ENCODE peak calls at places on chromosomes 12 and 14, in six cellular contexts. Q, D, J, C, U and R are unnamed samples.

GRCh38 chr12:114711689-114712152 is 27.7 kb upstream of the TBX3 start:
- DNase-seq in Q (no peak), D (no peak), J (no peak), C (no peak), U (no peak), R (no peak)

GRCh38 chr14:59595071-59595470 is 18.5 kb upstream of the CCDC175 start:
- DNase-seq in Q (no peak), D (no peak), J (peak; percentile 5), C (no peak), U (no peak), R (no peak)

GRCh38 chr12:117774986-117775775 is 193.6 kb downstream of the KSR2 start:
- DNase-seq in Q (no peak), D (no peak), J (no peak), C (no peak), U (no peak), R (no peak)

GRCh38 chr12:65408448-65408847 is 130.0 kb downstream of the MSRB3 start:
- DNase-seq in Q (no peak), D (no peak), J (no peak), C (no peak), U (no peak), R (no peak)

GRCh38 chr12:132099739-132100138 is 44.4 kb downstream of the DDX51 start:
- DNase-seq in Q (no peak), D (no peak), J (no peak), C (no peak), U (no peak), R (no peak)

GRCh38 chr12:132986885-132987225 is 688 bp downstream of the ZNF26 start:
- DNase-seq in Q (no peak), D (no peak), J (peak; percentile 3), C (no peak), U (no peak), R (no peak)

GRCh38 chr14:63204407-63205280 is at the start of gene RHOJ:
- DNase-seq in Q (no peak), D (no peak), J (no peak), C (no peak), U (no peak), R (no peak)

GRCh38 chr14:104138098-104138890 is at the start of gene KIF26A:
- DNase-seq in Q (no peak), D (no peak), J (no peak), C (peak; percentile 37), U (no peak), R (no peak)

GRCh38 chr12:93333828-93334227 is 43.9 kb upstream of the NUDT4 start:
- DNase-seq in Q (no peak), D (no peak), J (no peak), C (no peak), U (no peak), R (no peak)

GRCh38 chr14:75258079-75258802 is 20.4 kb upstream of the FOS start:
- DNase-seq in Q (no peak), D (no peak), J (no peak), C (no peak), U (no peak), R (no peak)

GRCh38 chr14:28012629-28013415 is 753.8 kb upstream of the FOXG1 start:
- DNase-seq in Q (no peak), D (no peak), J (no peak), C (no peak), U (no peak), R (no peak)

GRCh38 chr12:131003676-131004075 is 50.0 kb downstream of the ADGRD1 start:
- DNase-seq in Q (no peak), D (no peak), J (no peak), C (no peak), U (no peak), R (no peak)

GRCh38 chr14:72883963-72884362 is 9.9 kb downstream of the DPF3 start:
- DNase-seq in Q (peak; percentile 60), D (no peak), J (no peak), C (no peak), U (no peak), R (no peak)

GRCh38 chr14:58765843-58766242 is 128.1 kb downstream of the DACT1 start:
- DNase-seq in Q (no peak), D (no peak), J (no peak), C (no peak), U (no peak), R (no peak)

GRCh38 chr12:52951126-52951525 is 2.2 kb downstream of the KRT18 start:
- DNase-seq in Q (no peak), D (no peak), J (no peak), C (no peak), U (no peak), R (no peak)

GRCh38 chr14:36591482-36591881 is 9.1 kb upstream of the NKX2-8 start:
- DNase-seq in Q (no peak), D (no peak), J (no peak), C (no peak), U (no peak), R (no peak)

GRCh38 chr14:69928111-69928523 is 48.9 kb downstream of the SMOC1 start:
- DNase-seq in Q (no peak), D (no peak), J (no peak), C (no peak), U (no peak), R (no peak)

GRCh38 chr12:100229036-100229635 is 28.5 kb downstream of the ACTR6 start:
- DNase-seq in Q (peak; percentile 1), D (no peak), J (peak; percentile 28), C (no peak), U (no peak), R (no peak)

GRCh38 chr12:34336619-34337465 is 314.5 kb downstream of the ALG10 start:
- DNase-seq in Q (no peak), D (no peak), J (no peak), C (peak; percentile 71), U (no peak), R (no peak)

GRCh38 chr14:60646202-60646886 is 2.9 kb downstream of the SIX1 start:
- DNase-seq in Q (no peak), D (no peak), J (no peak), C (no peak), U (no peak), R (no peak)

GRCh38 chr14:104387385-104388010 is 192.1 kb upstream of the C14orf180 start:
- DNase-seq in Q (no peak), D (no peak), J (no peak), C (no peak), U (no peak), R (no peak)

GRCh38 chr14:99884834-99885648 is 91.8 kb downstream of the EML1 start:
- DNase-seq in Q (peak; percentile 7), D (peak; percentile 33), J (peak; percentile 52), C (peak; percentile 44), U (no peak), R (peak; percentile 25)

GRCh38 chr14:57870686-57871457 is 5.0 kb upstream of the SLC35F4 start:
- DNase-seq in Q (no peak), D (no peak), J (no peak), C (no peak), U (no peak), R (no peak)

GRCh38 chr14:55721353-55721752 is 141.3 kb downstream of the KTN1 start:
- DNase-seq in Q (no peak), D (no peak), J (no peak), C (no peak), U (no peak), R (no peak)

DNA sequence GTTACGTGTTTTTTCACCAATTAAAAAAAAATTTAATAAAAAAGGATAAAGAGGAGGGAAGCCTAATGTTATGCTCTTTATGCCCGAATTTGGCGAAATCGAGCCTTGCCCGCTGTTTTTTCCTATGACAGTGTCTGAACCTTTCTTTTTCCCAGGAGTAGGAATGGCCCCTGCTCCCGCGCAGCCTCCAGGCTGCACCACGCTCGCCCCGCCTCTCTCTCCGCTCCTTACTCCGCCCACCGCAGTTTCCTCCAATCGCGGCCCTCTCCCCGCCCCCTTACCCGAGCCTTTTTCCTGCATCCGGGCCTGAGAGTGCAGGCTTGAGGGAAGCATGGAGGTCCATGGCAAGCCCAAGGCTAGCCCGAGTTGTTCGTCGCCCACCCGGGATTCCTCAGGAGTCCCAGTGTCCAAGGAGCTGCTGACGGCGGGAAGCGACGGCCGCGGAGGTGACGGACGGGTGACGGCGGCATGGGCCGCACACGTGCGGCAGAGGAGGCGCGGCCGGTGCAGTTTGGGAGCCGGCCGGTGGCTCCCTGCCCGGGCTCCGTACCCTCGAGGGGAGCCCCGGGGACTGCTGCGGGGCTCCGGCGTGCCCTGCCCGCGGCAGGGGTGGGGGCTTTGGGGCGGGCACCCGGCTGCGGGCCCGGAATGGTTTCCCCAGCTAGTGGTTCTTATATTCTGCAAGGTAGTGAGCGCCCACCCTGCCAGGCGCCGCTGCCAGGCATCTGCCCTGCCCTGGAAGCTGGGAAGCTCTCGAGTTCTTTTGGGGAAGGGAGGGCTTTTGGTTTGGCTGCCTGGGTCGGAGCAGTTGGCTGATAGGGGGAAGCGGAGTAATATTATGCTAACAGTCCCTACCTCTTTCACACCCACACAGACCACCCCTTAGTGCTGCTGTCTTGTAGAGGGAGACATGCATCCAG is at the start of gene NOPCHAP1:
- DNase-seq in Q (peak; percentile 46), D (peak; percentile 79), J (peak; percentile 81), C (peak; percentile 94), U (peak; percentile 69), R (peak; percentile 76)
- TF ChIP-seq POLR2A in Q (peak; percentile 93), D (peak; percentile 64), J (peak; percentile 97), C (peak; percentile 91), U (peak; percentile 96), R (peak; percentile 94)

GRCh38 chr12:61804301-61804700 is 455.9 kb upstream of the USP15 start:
- DNase-seq in Q (no peak), D (no peak), J (no peak), C (no peak), U (no peak), R (no peak)

GRCh38 chr12:61810486-61810885 is 449.7 kb upstream of the USP15 start:
- DNase-seq in Q (no peak), D (no peak), J (no peak), C (no peak), U (no peak), R (no peak)

GRCh38 chr12:61808856-61809255 is 451.3 kb upstream of the USP15 start:
- DNase-seq in Q (no peak), D (no peak), J (no peak), C (no peak), U (no peak), R (no peak)
- TF ChIP-seq TAF1 in Q (no peak), D (no peak), J (no peak), C (no peak), U (no peak), R (no peak)

DNA sequence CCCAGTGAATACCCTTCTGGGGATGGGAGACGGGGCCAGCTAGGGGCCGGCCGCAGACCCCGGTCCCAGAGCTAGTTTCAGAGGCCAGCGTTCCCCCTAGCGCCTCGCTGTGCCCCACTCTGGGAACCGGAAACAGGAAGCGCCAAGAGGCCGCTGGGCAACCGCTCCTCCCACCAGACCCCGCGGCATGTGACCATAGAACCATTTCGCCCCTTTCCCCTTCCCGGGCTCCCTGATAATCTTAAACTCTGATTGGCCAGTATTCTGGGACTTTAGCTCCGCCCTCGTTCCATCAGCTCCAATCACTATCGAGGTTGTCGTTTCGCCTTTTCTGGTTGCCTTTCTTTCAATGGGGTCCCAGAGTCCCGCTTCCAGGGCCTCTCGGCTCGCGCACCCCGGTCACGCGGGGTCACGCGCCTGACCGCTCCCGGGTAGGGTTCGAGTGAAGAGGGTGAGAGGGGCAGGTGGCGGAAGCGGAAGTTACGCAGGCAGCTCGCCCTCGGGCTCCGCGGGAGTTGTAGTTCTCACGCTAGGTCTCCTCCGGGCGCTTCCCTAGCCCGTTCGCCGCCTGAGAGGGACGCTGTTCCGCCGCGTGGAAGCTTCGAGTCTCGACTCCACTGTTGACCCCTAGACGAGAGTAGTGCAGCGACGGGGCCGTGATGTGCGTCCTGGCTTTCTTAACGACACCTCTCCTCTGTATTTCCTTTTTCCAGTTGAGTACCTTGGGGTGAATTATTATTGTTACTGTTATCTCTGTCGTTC is at the start of gene M6PR:
- DNase-seq in Q (peak; percentile 94), D (peak; percentile 71), J (peak; percentile 97), C (peak; percentile 90), U (peak; percentile 79), R (peak; percentile 75)
- TF ChIP-seq POLR2A in Q (peak; percentile 81), D (peak; percentile 65), J (peak; percentile 88), C (peak; percentile 88), U (peak; percentile 84), R (peak; percentile 91)

GRCh38 chr14:83885748-83886382 is 1644.1 kb upstream of the FLRT2 start:
- DNase-seq in Q (no peak), D (no peak), J (no peak), C (no peak), U (no peak), R (no peak)
- TF ChIP-seq TAF1 in Q (no peak), D (no peak), J (no peak), C (no peak), U (no peak), R (no peak)